ENCODE peak calls at places on chromosomes 6 and 20, in four cellular contexts. T, F, K and E are unnamed samples.

GRCh38 chr6:16333580-16333979 is 95.2 kb downstream of the GMPR start:
- DNase-seq in T (no peak), F (no peak), K (peak), E (no peak)

GRCh38 chr20:20317195-20318113 is 50.5 kb upstream of the INSM1 start:
- DNase-seq in T (peak), F (no peak), K (no peak), E (no peak)

GRCh38 chr20:9507544-9508239 is 6.7 kb upstream of the LAMP5 start:
- DNase-seq in T (no peak), F (no peak), K (no peak), E (no peak)

GRCh38 chr6:93163146-93163545 is 256.2 kb downstream of the EPHA7 start:
- DNase-seq in T (no peak), F (no peak), K (no peak), E (no peak)

GRCh38 chr6:169398342-169399105 is 144.9 kb upstream of the THBS2 start:
- DNase-seq in T (no peak), F (no peak), K (peak), E (no peak)

GRCh38 chr6:90445533-90446108 is 141.3 kb downstream of the MAP3K7 start:
- DNase-seq in T (no peak), F (no peak), K (no peak), E (no peak)

GRCh38 chr6:23656257-23656731 is 469.7 kb upstream of the NRSN1 start:
- DNase-seq in T (no peak), F (no peak), K (no peak), E (no peak)

GRCh38 chr6:81565071-81565470 is 187.4 kb downstream of the TENT5A start:
- DNase-seq in T (no peak), F (no peak), K (peak), E (no peak)

GRCh38 chr6:82015043-82015442 is 232.5 kb downstream of the IBTK start:
- DNase-seq in T (no peak), F (no peak), K (no peak), E (no peak)

GRCh38 chr6:14129572-14129971 is 12.0 kb downstream of the CD83 start:
- DNase-seq in T (peak), F (no peak), K (peak), E (no peak)

GRCh38 chr6:144145546-144145945 is 4.8 kb upstream of the STX11 start:
- DNase-seq in T (no peak), F (no peak), K (no peak), E (no peak)